ENCODE peak calls at places on chromosomes 2 and 18, in five cellular contexts. One of them, this sample, is unnamed.

GRCh38 chr2:78606895-78607294 is 418.6 kb upstream of the REG3G start:
- DNase-seq in epithelial cell of esophagus: no peak
- DNase-seq in endodermal cell: no peak
- DNase-seq in activated naive CD4-positive, alpha-beta T cell treated with Interleukin-2 at 50 U/mL for 16 hours: no peak
- DNase-seq in HEK293T: no peak
- DNase-seq in this sample: no peak

GRCh38 chr2:38440655-38441054 is 63.6 kb upstream of the ATL2 start:
- DNase-seq in epithelial cell of esophagus: no peak
- DNase-seq in endodermal cell: peak
- DNase-seq in activated naive CD4-positive, alpha-beta T cell treated with Interleukin-2 at 50 U/mL for 16 hours: no peak
- DNase-seq in HEK293T: peak
- DNase-seq in this sample: peak

GRCh38 chr2:224945134-224945533 is 97.1 kb downstream of the DOCK10 start:
- DNase-seq in epithelial cell of esophagus: no peak
- DNase-seq in endodermal cell: no peak
- DNase-seq in activated naive CD4-positive, alpha-beta T cell treated with Interleukin-2 at 50 U/mL for 16 hours: no peak
- DNase-seq in HEK293T: no peak
- DNase-seq in this sample: no peak

GRCh38 chr2:108396845-108397244 is 19.1 kb downstream of the SULT1C4 start:
- DNase-seq in epithelial cell of esophagus: peak
- DNase-seq in endodermal cell: peak
- DNase-seq in activated naive CD4-positive, alpha-beta T cell treated with Interleukin-2 at 50 U/mL for 16 hours: no peak
- DNase-seq in HEK293T: no peak
- DNase-seq in this sample: no peak

GRCh38 chr2:10493636-10494281 is 45.6 kb upstream of the ODC1 start:
- DNase-seq in epithelial cell of esophagus: peak
- DNase-seq in endodermal cell: no peak
- DNase-seq in activated naive CD4-positive, alpha-beta T cell treated with Interleukin-2 at 50 U/mL for 16 hours: peak
- DNase-seq in HEK293T: no peak
- DNase-seq in this sample: no peak

GRCh38 chr2:159201321-159202063 is 85.0 kb downstream of the WDSUB1 start:
- DNase-seq in epithelial cell of esophagus: no peak
- DNase-seq in endodermal cell: no peak
- DNase-seq in activated naive CD4-positive, alpha-beta T cell treated with Interleukin-2 at 50 U/mL for 16 hours: peak
- DNase-seq in HEK293T: no peak
- DNase-seq in this sample: no peak

GRCh38 chr2:227183657-227184367 is 19.4 kb downstream of the COL4A3 start:
- DNase-seq in epithelial cell of esophagus: no peak
- DNase-seq in endodermal cell: no peak
- DNase-seq in activated naive CD4-positive, alpha-beta T cell treated with Interleukin-2 at 50 U/mL for 16 hours: no peak
- DNase-seq in HEK293T: no peak
- DNase-seq in this sample: no peak

GRCh38 chr18:35345460-35345921 is 1.3 kb upstream of the ZNF24 start:
- DNase-seq in epithelial cell of esophagus: no peak
- DNase-seq in endodermal cell: no peak
- DNase-seq in activated naive CD4-positive, alpha-beta T cell treated with Interleukin-2 at 50 U/mL for 16 hours: no peak
- DNase-seq in HEK293T: peak
- DNase-seq in this sample: peak

GRCh38 chr2:217645891-217646290 is 356.9 kb downstream of the TNS1 start:
- DNase-seq in epithelial cell of esophagus: peak
- DNase-seq in endodermal cell: no peak
- DNase-seq in activated naive CD4-positive, alpha-beta T cell treated with Interleukin-2 at 50 U/mL for 16 hours: no peak
- DNase-seq in HEK293T: no peak
- DNase-seq in this sample: no peak

GRCh38 chr2:232668805-232669444 is 28.2 kb upstream of the GIGYF2 start:
- DNase-seq in epithelial cell of esophagus: peak
- DNase-seq in endodermal cell: peak
- DNase-seq in activated naive CD4-positive, alpha-beta T cell treated with Interleukin-2 at 50 U/mL for 16 hours: no peak
- DNase-seq in HEK293T: peak
- DNase-seq in this sample: peak